ENCODE peak calls at places on chromosomes 4 and X, in four cellular contexts. B is Caco-2, W is H1, Y is fibroblast of lung. A is an unnamed sample.

GRCh38 chrX:107747596-107748161 is 27.9 kb downstream of the TSC22D3 start:
- DNase-seq in B (no peak), Y (peak), W (no peak), A (peak)

GRCh38 chrX:147917700-147918694 is 6.3 kb downstream of the FMR1 start:
- DNase-seq in B (no peak), W (no peak), Y (peak), A (peak)

GRCh38 chr4:99390060-99390459 is 37.5 kb upstream of the ADH1C start:
- DNase-seq in Y (peak), B (no peak), W (no peak), A (peak)

GRCh38 chr4:153763404-153763803 is 3.6 kb upstream of the RNF175 start:
- DNase-seq in B (no peak), Y (no peak), W (no peak), A (peak)

GRCh38 chrX:130304587-130305368 is 34.9 kb upstream of the SLC25A14 start:
- DNase-seq in Y (no peak), W (no peak), B (no peak), A (no peak)

GRCh38 chrX:42746606-42747005 is 31.4 kb downstream of the PPP1R2C start:
- DNase-seq in Y (peak), W (no peak), B (no peak), A (peak)

GRCh38 chrX:105502336-105502735 is 281.8 kb upstream of the TEX13A start:
- DNase-seq in Y (peak), W (no peak), B (no peak), A (peak)

GRCh38 chr4:154877110-154877760 is 96.2 kb downstream of the RBM46 start:
- DNase-seq in B (no peak), W (no peak), Y (peak), A (peak)

GRCh38 chr4:72112514-72113156 is 80.8 kb downstream of the NPFFR2 start:
- DNase-seq in B (no peak), Y (peak), W (no peak), A (peak)

GRCh38 chrX:18758166-18758932 is 50.9 kb downstream of the PPEF1 start:
- DNase-seq in Y (no peak), W (no peak), B (no peak), A (no peak)

GRCh38 chr4:5893013-5893580 is at the start of gene CRMP1:
- DNase-seq in Y (peak), B (no peak), W (no peak), A (no peak)

GRCh38 chrX:56313308-56313707 is 81.2 kb downstream of the KLF8 start:
- DNase-seq in Y (no peak), W (no peak), B (no peak), A (no peak)

GRCh38 chr4:81786063-81786763 is 314.5 kb upstream of the RASGEF1B start:
- DNase-seq in W (no peak), Y (no peak), B (no peak), A (peak)

GRCh38 chr4:90246841-90247240 is 119.6 kb downstream of the CCSER1 start:
- DNase-seq in W (no peak), Y (no peak), B (no peak), A (no peak)

GRCh38 chr4:120718979-120719566 is 203.5 kb downstream of the PRDM5 start:
- DNase-seq in B (no peak), Y (peak), W (no peak), A (peak)

GRCh38 chr4:169650227-169650936 is 30.0 kb downstream of the CLCN3 start:
- DNase-seq in B (no peak), W (no peak), Y (no peak), A (no peak)

GRCh38 chrX:153321381-153322105 is at the start of gene PNMA6F:
- DNase-seq in W (no peak), B (no peak), Y (no peak), A (no peak)
- H3K4me3 ChIP-seq in W (peak), B (no peak), Y (no peak), A (no peak)

GRCh38 chrX:2609431-2610238 is 81.5 kb upstream of the CD99 start:
- DNase-seq in W (no peak), Y (peak), B (no peak), A (no peak)
- TF ChIP-seq CTCF in W (no peak), Y (no peak), B (no peak), A (no peak)

GRCh38 chr4:1862055-1862911 is 6.3 kb upstream of the LETM1 start:
- DNase-seq in W (no peak), B (no peak), Y (no peak), A (no peak)

GRCh38 chr4:1863297-1864033 is 7.5 kb upstream of the LETM1 start:
- DNase-seq in W (no peak), Y (no peak), B (no peak), A (no peak)

GRCh38 chr4:1864076-1865008 is 6.9 kb upstream of the NSD2 start:
- DNase-seq in Y (no peak), W (no peak), B (peak), A (no peak)

GRCh38 chr4:1866095-1866755 is 5.0 kb upstream of the NSD2 start:
- DNase-seq in B (no peak), Y (no peak), W (no peak), A (no peak)

DNA sequence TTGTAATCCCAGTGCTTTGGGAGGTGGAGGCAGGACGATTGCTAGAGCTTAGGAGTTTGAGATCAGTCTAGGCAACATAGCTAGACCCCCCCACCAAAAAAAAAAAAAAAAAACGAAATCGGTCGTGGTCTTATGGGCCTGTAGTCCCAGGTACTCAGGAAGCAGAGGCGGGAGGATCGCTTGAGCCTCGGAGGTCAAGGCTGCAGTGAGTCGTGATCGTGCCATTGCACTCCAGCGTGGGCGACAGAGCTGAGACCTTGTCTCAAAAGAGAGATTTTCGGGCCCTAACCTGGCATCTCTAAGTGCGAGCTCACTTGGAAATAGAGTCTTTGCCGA is 7.0 kb upstream of the LETM1 start:
- DNase-seq in B (no peak), Y (no peak), W (no peak), A (no peak)
- H3K4me3 ChIP-seq in B (no peak), Y (no peak), W (peak), A (no peak)

DNA sequence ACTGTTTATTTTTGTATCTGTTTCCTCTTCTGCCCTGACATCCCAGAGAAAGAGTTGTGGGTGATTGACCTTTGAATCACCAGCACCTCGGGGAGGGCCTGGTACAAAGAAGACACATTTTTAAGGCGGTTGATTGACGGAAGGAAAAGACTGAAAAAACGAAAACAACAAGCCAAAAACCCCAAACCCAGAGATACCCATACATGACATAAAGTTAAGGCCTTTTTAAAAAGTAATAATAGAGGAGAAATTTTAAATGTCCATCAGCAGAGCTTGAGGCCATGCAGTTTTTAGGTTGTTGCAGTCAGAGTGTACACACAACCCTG is 110.0 kb downstream of the GNL3L start:
- DNase-seq in Y (no peak), B (no peak), W (no peak), A (no peak)
- TF ChIP-seq CTCF in Y (no peak), B (no peak), W (no peak), A (no peak)

DNA sequence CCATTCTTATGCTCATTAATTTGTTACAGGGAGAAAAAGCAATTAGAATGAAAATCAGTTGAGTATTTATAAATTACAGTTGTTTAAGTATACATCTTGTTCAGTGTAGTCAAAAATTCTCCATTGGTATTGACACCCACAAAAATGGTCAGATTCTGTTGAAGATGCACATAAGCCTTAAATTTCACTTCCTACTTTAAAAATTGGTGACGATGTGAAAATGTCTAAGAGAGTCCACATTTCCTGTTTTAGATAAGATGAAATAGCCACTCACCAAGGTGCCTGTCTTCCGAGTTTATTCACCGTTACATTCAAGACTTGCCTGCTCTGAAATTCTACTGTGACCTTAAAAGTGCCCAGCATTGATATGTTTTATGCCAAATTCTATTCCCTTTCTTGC is 93.6 kb downstream of the GPR143 start:
- DNase-seq in W (no peak), Y (no peak), B (no peak), A (no peak)
- H3K4me3 ChIP-seq in W (no peak), Y (no peak), B (no peak), A (no peak)

DNA sequence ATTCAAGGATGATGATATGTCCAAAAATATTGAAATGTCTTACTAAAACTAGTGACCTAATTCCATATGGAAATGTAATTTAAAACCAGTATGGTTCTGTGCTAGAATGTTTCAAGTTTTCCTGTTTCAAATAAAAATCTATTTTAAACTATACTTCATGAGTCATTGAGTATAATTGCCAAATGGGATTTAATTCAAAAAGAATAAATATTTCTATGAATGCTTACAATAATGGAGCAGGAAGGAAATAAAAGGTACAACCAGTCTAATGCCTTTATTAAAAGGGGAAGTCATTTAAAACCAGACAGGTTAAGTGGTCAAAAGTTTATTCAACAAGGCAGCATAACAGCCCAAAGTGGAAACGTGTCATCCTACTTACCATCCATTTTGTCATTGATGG is 2347.1 kb downstream of the PCDH7 start:
- DNase-seq in B (no peak), W (no peak), Y (no peak), A (no peak)
- TF ChIP-seq CTCF in B (no peak), W (no peak), Y (no peak), A (no peak)

GRCh38 chrX:39821011-39821708 is 276.6 kb downstream of the BCOR start:
- DNase-seq in B (peak), Y (peak), W (no peak), A (peak)
- H3K4me3 ChIP-seq in B (peak), Y (no peak), W (peak), A (peak)